ENCODE peak calls at places on chromosomes 16 and 17, in five cellular contexts. Q is GM23338, D is SK-N-SH, Z is neural progenitor cell, N is hepatocyte. R is an unnamed sample.

GRCh38 chr16:426906-427249 is 1.4 kb downstream of the RAB11FIP3 start:
- DNase-seq in Z (no peak), Q (no peak), D (no peak), N (no peak), R (no peak)

GRCh38 chr16:87350681-87351319 is 32.8 kb downstream of the FBXO31 start:
- DNase-seq in N (no peak), Z (no peak), Q (no peak), D (peak; percentile 85), R (peak; percentile 80)

GRCh38 chr17:38341035-38341721 is 2.6 kb downstream of the GPR179 start:
- DNase-seq in Q (peak; percentile 52), N (peak; percentile 42), Z (peak; percentile 57), D (peak; percentile 84), R (peak; percentile 36)

GRCh38 chr16:24775455-24775854 is 46.0 kb downstream of the TNRC6A start:
- DNase-seq in D (no peak), N (no peak), Q (no peak), Z (no peak), R (peak; percentile 48)

GRCh38 chr17:52209507-52209906 is 51.0 kb upstream of the CA10 start:
- DNase-seq in Q (no peak), D (no peak), N (peak; percentile 21), Z (no peak), R (no peak)

GRCh38 chr17:34730816-34731215 is 151.4 kb downstream of the TMEM132E start:
- DNase-seq in D (no peak), N (no peak), Q (no peak), Z (no peak), R (no peak)

GRCh38 chr17:1560582-1561170 is 1.9 kb downstream of the PITPNA start:
- DNase-seq in Q (no peak), N (no peak), D (no peak), Z (no peak), R (no peak)

GRCh38 chr17:57507828-57508227 is 237.3 kb downstream of the CCDC182 start:
- DNase-seq in N (no peak), Z (no peak), D (peak; percentile 76), Q (no peak), R (no peak)

GRCh38 chr17:41581366-41582060 is 5.2 kb downstream of the KRT14 start:
- DNase-seq in Q (no peak), D (no peak), Z (no peak), N (no peak), R (peak; percentile 37)

GRCh38 chr17:80264048-80264792 is 3.6 kb downstream of the RNF213 start:
- DNase-seq in N (no peak), Z (no peak), Q (no peak), D (no peak), R (no peak)

GRCh38 chr17:28854457-28855382 is at the start of gene ERAL1:
- DNase-seq in Q (peak; percentile 95), D (peak; percentile 88), Z (peak; percentile 94), N (peak; percentile 93), R (peak; percentile 97)

GRCh38 chr16:89304941-89305705 is 87.6 kb downstream of the ZNF778 start:
- DNase-seq in D (no peak), Q (no peak), N (no peak), Z (no peak), R (no peak)

GRCh38 chr17:77322534-77323412 is 182.0 kb downstream of the SEC14L1 start:
- DNase-seq in Z (peak; percentile 23), Q (no peak), N (peak; percentile 95), D (peak; percentile 76), R (peak; percentile 99)

GRCh38 chr17:37090941-37091340 is 142.2 kb downstream of the AATF start:
- DNase-seq in N (no peak), Q (no peak), Z (no peak), D (no peak), R (no peak)

GRCh38 chr16:47565454-47565853 is 104.3 kb downstream of the PHKB start:
- DNase-seq in Z (no peak), Q (no peak), N (no peak), D (no peak), R (peak; percentile 77)

GRCh38 chr17:78357687-78358537 is 2.0 kb downstream of the SOCS3 start:
- DNase-seq in N (no peak), D (no peak), Z (peak; percentile 47), Q (peak; percentile 47), R (peak; percentile 23)

GRCh38 chr17:63918305-63918704 is 334 bp downstream of the GH1 start:
- DNase-seq in N (no peak), D (no peak), Q (peak; percentile 77), Z (peak; percentile 62), R (peak; percentile 30)

GRCh38 chr17:63917646-63918045 is 993 bp downstream of the GH1 start:
- DNase-seq in Z (no peak), Q (no peak), N (no peak), D (no peak), R (no peak)

GRCh38 chr17:63916566-63917185 is 2.0 kb downstream of the GH1 start:
- DNase-seq in N (no peak), Q (no peak), D (no peak), Z (no peak), R (no peak)

GRCh38 chr17:63914471-63914870 is 3.4 kb upstream of the CSHL1 start:
- DNase-seq in Q (no peak), N (no peak), Z (no peak), D (no peak), R (no peak)

GRCh38 chr17:63919311-63919723 is 678 bp upstream of the GH1 start:
- DNase-seq in D (peak; percentile 89), Q (peak; percentile 82), Z (peak; percentile 75), N (peak; percentile 73), R (peak; percentile 72)
- TF ChIP-seq EZH2phosphoT487 in D (no peak), Q (no peak), Z (no peak), N (no peak), R (no peak)

DNA sequence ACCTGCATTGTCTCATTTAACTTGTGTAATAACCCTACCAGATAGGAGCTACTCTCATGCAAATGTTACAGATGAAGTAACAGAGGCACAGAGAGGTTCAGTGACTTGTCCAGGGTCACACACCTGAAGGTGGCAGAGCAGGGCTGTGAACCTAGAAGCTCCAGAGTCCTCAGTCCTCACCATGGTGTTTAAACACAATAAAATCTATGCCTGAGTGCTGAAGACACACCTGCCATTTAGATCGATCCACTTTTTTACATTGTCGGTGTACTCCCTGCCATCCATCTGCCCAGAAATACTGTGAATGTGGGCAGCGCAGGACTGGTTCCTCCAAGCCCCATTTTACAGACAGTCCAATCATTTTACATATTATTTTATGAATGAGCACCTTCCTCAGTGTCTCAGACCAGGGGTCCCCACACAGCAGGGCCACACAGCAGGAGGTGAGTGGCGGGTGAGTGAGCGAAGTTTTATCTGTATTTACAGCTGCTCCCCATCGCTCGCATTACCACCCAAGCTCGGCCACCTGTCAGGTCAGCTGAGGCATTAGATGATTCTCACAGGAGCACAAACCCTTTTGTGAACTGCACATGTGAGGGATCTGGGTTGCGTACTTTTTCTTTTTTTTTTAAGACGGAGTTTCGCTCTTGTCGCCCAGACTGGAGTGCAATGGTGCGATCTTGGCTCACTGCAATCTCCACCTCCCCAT is 5.6 kb downstream of the IL4R start:
- DNase-seq in N (no peak), D (no peak), Q (no peak), Z (no peak), R (no peak)
- TF ChIP-seq EZH2phosphoT487 in N (no peak), D (no peak), Q (no peak), Z (no peak), R (no peak)

GRCh38 chr17:27076814-27077213 is 217.1 kb upstream of the WSB1 start:
- DNase-seq in Z (no peak), Q (no peak), D (no peak), N (no peak), R (peak; percentile 1)
- TF ChIP-seq EZH2phosphoT487 in Z (no peak), Q (no peak), D (no peak), N (no peak), R (no peak)

DNA sequence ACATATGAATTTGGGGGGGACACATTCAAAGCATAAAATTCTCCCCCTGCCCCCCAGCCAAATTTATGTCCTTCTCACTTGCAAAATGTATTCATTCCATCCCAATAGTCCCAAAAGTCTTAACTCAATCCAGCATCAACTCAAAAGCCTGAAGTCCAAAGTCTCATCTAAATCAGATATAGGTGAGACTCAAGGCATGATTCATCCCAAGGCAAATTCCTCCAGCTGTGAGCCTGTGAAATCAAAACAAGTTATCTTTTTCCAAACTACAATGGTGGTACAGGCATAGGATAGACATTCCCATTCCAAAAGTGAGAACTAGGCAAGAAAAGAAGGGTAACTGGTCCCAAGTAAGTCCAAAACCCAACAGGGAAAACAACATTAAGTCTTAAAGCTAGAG is 5.9 kb upstream of the GOSR2 start:
- DNase-seq in Z (no peak), N (no peak), D (no peak), Q (no peak), R (no peak)
- TF ChIP-seq EZH2phosphoT487 in Z (no peak), N (no peak), D (no peak), Q (no peak), R (no peak)

GRCh38 chr16:28217326-28217725 is 5.6 kb upstream of the XPO6 start:
- DNase-seq in D (no peak), N (no peak), Z (no peak), Q (no peak), R (no peak)
- TF ChIP-seq EZH2phosphoT487 in D (no peak), N (no peak), Z (no peak), Q (no peak), R (no peak)

GRCh38 chr17:43515641-43516040 is 30.5 kb downstream of the ETV4 start:
- DNase-seq in Z (no peak), N (no peak), Q (no peak), D (no peak), R (no peak)
- TF ChIP-seq EZH2phosphoT487 in Z (no peak), N (no peak), Q (no peak), D (no peak), R (no peak)

DNA sequence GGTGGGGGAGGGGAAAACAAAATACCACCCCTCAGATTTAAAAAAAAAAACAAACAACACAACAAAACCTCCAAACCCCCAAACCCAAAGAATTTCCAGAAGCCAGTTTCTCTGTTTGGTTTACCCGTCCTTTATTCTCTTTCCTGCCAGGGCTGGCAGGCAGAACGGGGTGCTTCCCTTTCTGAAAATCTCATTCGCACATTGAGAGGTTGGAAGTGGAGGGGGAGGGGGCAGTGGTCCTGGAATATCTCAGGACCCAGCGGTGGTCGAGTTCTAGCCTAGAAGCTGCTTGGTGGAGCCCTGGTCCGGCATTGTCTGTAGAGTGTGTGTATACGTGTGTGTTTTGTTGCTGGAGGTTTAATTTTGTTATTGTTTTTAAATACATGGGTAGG is 1.3 kb downstream of the CMIP start:
- DNase-seq in N (no peak), Z (peak; percentile 56), D (no peak), Q (peak; percentile 68), R (peak; percentile 45)
- TF ChIP-seq EZH2phosphoT487 in N (no peak), Z (no peak), D (no peak), Q (no peak), R (no peak)